ENCODE peak calls at places on chromosome 19, in eight cellular contexts. One of them, this sample, is unnamed.

GRCh38 chr19:40424637-40425449 is 949 bp downstream of the SERTAD1 start:
- DNase-seq in heart left ventricle: no peak
- DNase-seq in Peyer's patch: peak; percentile 55
- DNase-seq in cardiac muscle cell: peak; percentile 51
- DNase-seq in tibial artery: no peak
- DNase-seq in ascending aorta: no peak
- DNase-seq in HCT116: no peak
- DNase-seq in CD8-positive, alpha-beta T cell: no peak
- DNase-seq in this sample: no peak

GRCh38 chr19:5097331-5097930 is 128.5 kb downstream of the KDM4B start:
- DNase-seq in tibial artery: no peak
- DNase-seq in ascending aorta: no peak
- DNase-seq in CD8-positive, alpha-beta T cell: no peak
- DNase-seq in heart left ventricle: no peak
- DNase-seq in Peyer's patch: no peak
- DNase-seq in HCT116: no peak
- DNase-seq in cardiac muscle cell: no peak
- DNase-seq in this sample: no peak

GRCh38 chr19:54081032-54081431 is at the start of gene TARM1:
- DNase-seq in cardiac muscle cell: no peak
- DNase-seq in HCT116: no peak
- DNase-seq in CD8-positive, alpha-beta T cell: no peak
- DNase-seq in ascending aorta: no peak
- DNase-seq in tibial artery: no peak
- DNase-seq in heart left ventricle: no peak
- DNase-seq in Peyer's patch: no peak
- DNase-seq in this sample: no peak

GRCh38 chr19:10430505-10431253 is 10.3 kb downstream of the PDE4A start:
- DNase-seq in heart left ventricle: peak; percentile 86
- DNase-seq in ascending aorta: peak; percentile 71
- DNase-seq in cardiac muscle cell: peak; percentile 30
- DNase-seq in Peyer's patch: peak; percentile 68
- DNase-seq in HCT116: no peak
- DNase-seq in CD8-positive, alpha-beta T cell: no peak
- DNase-seq in tibial artery: peak; percentile 45
- DNase-seq in this sample: no peak

GRCh38 chr19:33320636-33321035 is 18.3 kb upstream of the CEBPA start:
- DNase-seq in CD8-positive, alpha-beta T cell: no peak
- DNase-seq in heart left ventricle: no peak
- DNase-seq in ascending aorta: no peak
- DNase-seq in cardiac muscle cell: no peak
- DNase-seq in Peyer's patch: no peak
- DNase-seq in HCT116: no peak
- DNase-seq in tibial artery: no peak
- DNase-seq in this sample: no peak

GRCh38 chr19:23957660-23958281 is 43.1 kb downstream of the ZNF726 start:
- DNase-seq in HCT116: peak; percentile 7
- DNase-seq in heart left ventricle: no peak
- DNase-seq in ascending aorta: no peak
- DNase-seq in CD8-positive, alpha-beta T cell: no peak
- DNase-seq in Peyer's patch: no peak
- DNase-seq in tibial artery: no peak
- DNase-seq in cardiac muscle cell: no peak
- DNase-seq in this sample: no peak

GRCh38 chr19:10289167-10289835 is 451 bp upstream of the ICAM5 start:
- DNase-seq in cardiac muscle cell: peak; percentile 77
- DNase-seq in heart left ventricle: no peak
- DNase-seq in HCT116: peak; percentile 77
- DNase-seq in tibial artery: no peak
- DNase-seq in Peyer's patch: peak; percentile 68
- DNase-seq in CD8-positive, alpha-beta T cell: peak; percentile 44
- DNase-seq in ascending aorta: no peak
- DNase-seq in this sample: no peak

GRCh38 chr19:19628499-19629134 is 597 bp upstream of the LPAR2 start:
- DNase-seq in ascending aorta: no peak
- DNase-seq in tibial artery: no peak
- DNase-seq in CD8-positive, alpha-beta T cell: no peak
- DNase-seq in heart left ventricle: no peak
- DNase-seq in HCT116: peak; percentile 61
- DNase-seq in cardiac muscle cell: peak; percentile 86
- DNase-seq in Peyer's patch: peak; percentile 78
- DNase-seq in this sample: no peak

GRCh38 chr19:34260771-34261173 is 6.4 kb downstream of the GARRE1 start:
- DNase-seq in cardiac muscle cell: peak; percentile 22
- DNase-seq in heart left ventricle: no peak
- DNase-seq in CD8-positive, alpha-beta T cell: no peak
- DNase-seq in ascending aorta: no peak
- DNase-seq in HCT116: no peak
- DNase-seq in Peyer's patch: peak; percentile 18
- DNase-seq in tibial artery: no peak
- DNase-seq in this sample: no peak

GRCh38 chr19:13918726-13919411 is 12.9 kb downstream of the CC2D1A start:
- DNase-seq in cardiac muscle cell: no peak
- DNase-seq in HCT116: no peak
- DNase-seq in ascending aorta: no peak
- DNase-seq in tibial artery: no peak
- DNase-seq in CD8-positive, alpha-beta T cell: no peak
- DNase-seq in heart left ventricle: no peak
- DNase-seq in Peyer's patch: no peak
- DNase-seq in this sample: no peak

GRCh38 chr19:53091413-53091812 is 11.8 kb downstream of the ZNF160 start:
- DNase-seq in HCT116: no peak
- DNase-seq in Peyer's patch: no peak
- DNase-seq in cardiac muscle cell: peak; percentile 44
- DNase-seq in heart left ventricle: no peak
- DNase-seq in CD8-positive, alpha-beta T cell: no peak
- DNase-seq in tibial artery: no peak
- DNase-seq in ascending aorta: no peak
- DNase-seq in this sample: no peak

GRCh38 chr19:39474139-39474620 is 6.5 kb upstream of the TIMM50 start:
- DNase-seq in heart left ventricle: peak; percentile 77
- DNase-seq in CD8-positive, alpha-beta T cell: peak; percentile 43
- DNase-seq in tibial artery: peak; percentile 41
- DNase-seq in HCT116: no peak
- DNase-seq in ascending aorta: peak; percentile 73
- DNase-seq in cardiac muscle cell: peak; percentile 83
- DNase-seq in Peyer's patch: peak; percentile 77
- DNase-seq in this sample: no peak

GRCh38 chr19:1140673-1141072 is 33.4 kb downstream of the SBNO2 start:
- DNase-seq in heart left ventricle: no peak
- DNase-seq in Peyer's patch: no peak
- DNase-seq in tibial artery: no peak
- DNase-seq in cardiac muscle cell: no peak
- DNase-seq in ascending aorta: no peak
- DNase-seq in HCT116: no peak
- DNase-seq in CD8-positive, alpha-beta T cell: no peak
- DNase-seq in this sample: no peak

GRCh38 chr19:20038358-20039202 is 725 bp downstream of the ZNF682 start:
- DNase-seq in tibial artery: no peak
- DNase-seq in CD8-positive, alpha-beta T cell: no peak
- DNase-seq in ascending aorta: no peak
- DNase-seq in Peyer's patch: no peak
- DNase-seq in heart left ventricle: no peak
- DNase-seq in cardiac muscle cell: no peak
- DNase-seq in HCT116: no peak
- DNase-seq in this sample: no peak

GRCh38 chr19:871446-872265 is 12.2 kb downstream of the CFD start:
- DNase-seq in heart left ventricle: no peak
- DNase-seq in tibial artery: no peak
- DNase-seq in cardiac muscle cell: peak; percentile 23
- DNase-seq in ascending aorta: no peak
- DNase-seq in HCT116: no peak
- DNase-seq in CD8-positive, alpha-beta T cell: no peak
- DNase-seq in Peyer's patch: no peak
- DNase-seq in this sample: no peak

GRCh38 chr19:8363803-8364771 is at the start of gene ANGPTL4:
- DNase-seq in ascending aorta: peak; percentile 86
- DNase-seq in cardiac muscle cell: peak; percentile 66
- DNase-seq in heart left ventricle: peak; percentile 84
- DNase-seq in Peyer's patch: peak; percentile 83
- DNase-seq in HCT116: peak; percentile 63
- DNase-seq in CD8-positive, alpha-beta T cell: no peak
- DNase-seq in tibial artery: peak; percentile 74
- DNase-seq in this sample: peak; percentile 75

GRCh38 chr19:14434543-14435319 is 1.6 kb downstream of the PKN1 start:
- DNase-seq in heart left ventricle: peak; percentile 78
- DNase-seq in Peyer's patch: peak; percentile 71
- DNase-seq in cardiac muscle cell: no peak
- DNase-seq in HCT116: no peak
- DNase-seq in tibial artery: peak; percentile 81
- DNase-seq in ascending aorta: peak; percentile 88
- DNase-seq in CD8-positive, alpha-beta T cell: no peak
- DNase-seq in this sample: no peak

GRCh38 chr19:10751109-10751972 is 33.5 kb downstream of the DNM2 start:
- DNase-seq in cardiac muscle cell: no peak
- DNase-seq in ascending aorta: peak; percentile 71
- DNase-seq in HCT116: no peak
- DNase-seq in Peyer's patch: peak; percentile 73
- DNase-seq in heart left ventricle: no peak
- DNase-seq in tibial artery: no peak
- DNase-seq in CD8-positive, alpha-beta T cell: no peak
- DNase-seq in this sample: no peak

GRCh38 chr19:37243206-37243632 is 25.2 kb downstream of the ZNF383 start:
- DNase-seq in heart left ventricle: no peak
- DNase-seq in ascending aorta: no peak
- DNase-seq in tibial artery: no peak
- DNase-seq in cardiac muscle cell: no peak
- DNase-seq in HCT116: no peak
- DNase-seq in CD8-positive, alpha-beta T cell: no peak
- DNase-seq in Peyer's patch: no peak
- DNase-seq in this sample: no peak

GRCh38 chr19:2219726-2220125 is 16.4 kb downstream of the PLEKHJ1 start:
- DNase-seq in cardiac muscle cell: no peak
- DNase-seq in Peyer's patch: no peak
- DNase-seq in CD8-positive, alpha-beta T cell: no peak
- DNase-seq in heart left ventricle: no peak
- DNase-seq in tibial artery: no peak
- DNase-seq in ascending aorta: no peak
- DNase-seq in HCT116: no peak
- DNase-seq in this sample: no peak

GRCh38 chr19:43804443-43804842 is 2.2 kb upstream of the LYPD5 start:
- DNase-seq in Peyer's patch: no peak
- DNase-seq in HCT116: no peak
- DNase-seq in cardiac muscle cell: no peak
- DNase-seq in ascending aorta: no peak
- DNase-seq in tibial artery: no peak
- DNase-seq in heart left ventricle: no peak
- DNase-seq in CD8-positive, alpha-beta T cell: no peak
- DNase-seq in this sample: no peak

GRCh38 chr19:53365899-53366493 is 491 bp downstream of the ZNF525 start:
- DNase-seq in cardiac muscle cell: peak; percentile 54
- DNase-seq in ascending aorta: no peak
- DNase-seq in heart left ventricle: no peak
- DNase-seq in tibial artery: no peak
- DNase-seq in Peyer's patch: no peak
- DNase-seq in HCT116: no peak
- DNase-seq in CD8-positive, alpha-beta T cell: peak; percentile 4
- DNase-seq in this sample: no peak

GRCh38 chr19:45098521-45099464 is 5.8 kb downstream of the PPP1R37 start:
- DNase-seq in heart left ventricle: no peak
- DNase-seq in CD8-positive, alpha-beta T cell: no peak
- DNase-seq in HCT116: no peak
- DNase-seq in Peyer's patch: no peak
- DNase-seq in tibial artery: no peak
- DNase-seq in ascending aorta: no peak
- DNase-seq in cardiac muscle cell: no peak
- DNase-seq in this sample: no peak

GRCh38 chr19:12786149-12786870 is 5.0 kb upstream of the JUNB start:
- DNase-seq in Peyer's patch: peak; percentile 82
- DNase-seq in ascending aorta: peak; percentile 89
- DNase-seq in heart left ventricle: peak; percentile 87
- DNase-seq in CD8-positive, alpha-beta T cell: no peak
- DNase-seq in HCT116: no peak
- DNase-seq in cardiac muscle cell: no peak
- DNase-seq in tibial artery: peak; percentile 79
- DNase-seq in this sample: no peak

GRCh38 chr19:2960120-2960519 is 15.3 kb upstream of the ZNF77 start:
- DNase-seq in heart left ventricle: no peak
- DNase-seq in ascending aorta: no peak
- DNase-seq in tibial artery: no peak
- DNase-seq in CD8-positive, alpha-beta T cell: no peak
- DNase-seq in HCT116: no peak
- DNase-seq in Peyer's patch: no peak
- DNase-seq in cardiac muscle cell: no peak
- DNase-seq in this sample: no peak

GRCh38 chr19:51903192-51903591 is 1.6 kb downstream of the ZNF649 start:
- DNase-seq in heart left ventricle: no peak
- DNase-seq in cardiac muscle cell: no peak
- DNase-seq in Peyer's patch: no peak
- DNase-seq in ascending aorta: no peak
- DNase-seq in CD8-positive, alpha-beta T cell: no peak
- DNase-seq in tibial artery: no peak
- DNase-seq in HCT116: no peak
- DNase-seq in this sample: no peak

GRCh38 chr19:51901860-51902259 is 3.0 kb downstream of the ZNF649 start:
- DNase-seq in HCT116: no peak
- DNase-seq in ascending aorta: no peak
- DNase-seq in CD8-positive, alpha-beta T cell: no peak
- DNase-seq in tibial artery: no peak
- DNase-seq in Peyer's patch: no peak
- DNase-seq in heart left ventricle: no peak
- DNase-seq in cardiac muscle cell: no peak
- DNase-seq in this sample: no peak

GRCh38 chr19:51904331-51905165 is at the start of gene ZNF649:
- DNase-seq in Peyer's patch: peak; percentile 90
- DNase-seq in heart left ventricle: peak; percentile 91
- DNase-seq in cardiac muscle cell: peak; percentile 91
- DNase-seq in tibial artery: peak; percentile 80
- DNase-seq in CD8-positive, alpha-beta T cell: peak; percentile 56
- DNase-seq in ascending aorta: peak; percentile 88
- DNase-seq in HCT116: peak; percentile 82
- DNase-seq in this sample: peak; percentile 75
- TF ChIP-seq CTCF in Peyer's patch: no peak
- TF ChIP-seq CTCF in heart left ventricle: peak; percentile 12
- TF ChIP-seq CTCF in cardiac muscle cell: peak; percentile 17
- TF ChIP-seq CTCF in tibial artery: no peak
- TF ChIP-seq CTCF in CD8-positive, alpha-beta T cell: no peak
- TF ChIP-seq CTCF in ascending aorta: no peak
- TF ChIP-seq CTCF in HCT116: peak; percentile 12
- TF ChIP-seq CTCF in this sample: no peak

GRCh38 chr19:46495789-46496099 is at the start of gene PNMA8B:
- DNase-seq in ascending aorta: no peak
- DNase-seq in HCT116: no peak
- DNase-seq in cardiac muscle cell: peak; percentile 96
- DNase-seq in heart left ventricle: peak; percentile 80
- DNase-seq in Peyer's patch: peak; percentile 48
- DNase-seq in CD8-positive, alpha-beta T cell: no peak
- DNase-seq in tibial artery: no peak
- DNase-seq in this sample: no peak
- H3K27ac ChIP-seq in ascending aorta: peak within 1 kb of the TSS; percentile 41
- H3K27ac ChIP-seq in HCT116: no peak within 1 kb of the TSS
- H3K27ac ChIP-seq in cardiac muscle cell: no peak within 1 kb of the TSS
- H3K27ac ChIP-seq in heart left ventricle: no peak within 1 kb of the TSS
- H3K27ac ChIP-seq in Peyer's patch: no peak within 1 kb of the TSS
- H3K27ac ChIP-seq in CD8-positive, alpha-beta T cell: no peak within 1 kb of the TSS
- H3K27ac ChIP-seq in tibial artery: no peak within 1 kb of the TSS
- H3K27ac ChIP-seq in this sample: peak within 1 kb of the TSS; percentile 17

GRCh38 chr19:16285769-16286564 is 38.7 kb upstream of the KLF2 start:
- DNase-seq in CD8-positive, alpha-beta T cell: no peak
- DNase-seq in tibial artery: peak; percentile 34
- DNase-seq in cardiac muscle cell: peak; percentile 53
- DNase-seq in ascending aorta: peak; percentile 86
- DNase-seq in HCT116: no peak
- DNase-seq in heart left ventricle: no peak
- DNase-seq in Peyer's patch: no peak
- DNase-seq in this sample: no peak
- H3K4me1 ChIP-seq in CD8-positive, alpha-beta T cell: peaks cover 34% of the 10 kb centered on the region
- H3K4me1 ChIP-seq in tibial artery: peaks cover 31% of the 10 kb centered on the region
- H3K4me1 ChIP-seq in cardiac muscle cell: peaks cover 22% of the 10 kb centered on the region
- H3K4me1 ChIP-seq in ascending aorta: peaks cover 20% of the 10 kb centered on the region
- H3K4me1 ChIP-seq in HCT116: no peaks in the 10 kb centered on the region
- H3K4me1 ChIP-seq in heart left ventricle: peaks cover 35% of the 10 kb centered on the region
- H3K4me1 ChIP-seq in Peyer's patch: no peaks in the 10 kb centered on the region
- H3K4me1 ChIP-seq in this sample: peaks cover 51% of the 10 kb centered on the region

GRCh38 chr19:42113641-42114348 is 18.5 kb downstream of the POU2F2 start:
- DNase-seq in Peyer's patch: peak; percentile 77
- DNase-seq in tibial artery: peak; percentile 49
- DNase-seq in ascending aorta: peak; percentile 69
- DNase-seq in heart left ventricle: no peak
- DNase-seq in CD8-positive, alpha-beta T cell: no peak
- DNase-seq in cardiac muscle cell: no peak
- DNase-seq in HCT116: peak; percentile 64
- DNase-seq in this sample: no peak
- TF ChIP-seq CTCF in Peyer's patch: no peak
- TF ChIP-seq CTCF in tibial artery: no peak
- TF ChIP-seq CTCF in ascending aorta: no peak
- TF ChIP-seq CTCF in heart left ventricle: no peak
- TF ChIP-seq CTCF in CD8-positive, alpha-beta T cell: no peak
- TF ChIP-seq CTCF in cardiac muscle cell: peak; percentile 39
- TF ChIP-seq CTCF in HCT116: no peak
- TF ChIP-seq CTCF in this sample: no peak

This sample was measured in tibial nerve.